ENCODE peak calls at places on chromosomes 2 and 18, in four cellular contexts. A, H, N and B are unnamed samples.

GRCh38 chr2:37599688-37600525 is 71.5 kb downstream of the CDC42EP3 start:
- DNase-seq in A (no peak), H (no peak), N (no peak), B (no peak)

GRCh38 chr18:77071711-77072292 is 60.8 kb downstream of the MBP start:
- DNase-seq in A (no peak), H (peak; percentile 99), N (no peak), B (no peak)

GRCh38 chr18:23593720-23594119 is 7.4 kb upstream of the NPC1 start:
- DNase-seq in A (no peak), H (peak; percentile 56), N (no peak), B (no peak)

GRCh38 chr2:146544701-146545100 is 1300.1 kb upstream of the ACVR2A start:
- DNase-seq in A (no peak), H (no peak), N (no peak), B (no peak)

GRCh38 chr2:169734172-169734847 is 678 bp downstream of the KLHL23 start:
- DNase-seq in A (no peak), H (no peak), N (no peak), B (peak; percentile 63)

GRCh38 chr2:18545384-18545783 is 15.1 kb downstream of the RDH14 start:
- DNase-seq in A (no peak), H (peak; percentile 22), N (no peak), B (no peak)

GRCh38 chr2:76579911-76580310 is 869.2 kb upstream of the GCFC2 start:
- DNase-seq in A (peak; percentile 59), H (no peak), N (no peak), B (no peak)

GRCh38 chr18:36073676-36074075 is 6.3 kb upstream of the RPRD1A start:
- DNase-seq in A (no peak), H (no peak), N (no peak), B (no peak)

GRCh38 chr2:201070966-201071304 is 536 bp downstream of the HYCC2 start:
- DNase-seq in A (no peak), H (no peak), N (no peak), B (no peak)

GRCh38 chr2:189570565-189570964 is 10.0 kb downstream of the SLC40A1 start:
- DNase-seq in A (no peak), H (peak; percentile 56), N (no peak), B (no peak)

GRCh38 chr18:62881509-62882016 is 166.2 kb downstream of the PHLPP1 start:
- DNase-seq in A (no peak), H (peak; percentile 96), N (no peak), B (no peak)

GRCh38 chr2:220528180-220528579 is 900.8 kb downstream of the SLC4A3 start:
- DNase-seq in A (no peak), H (peak; percentile 56), N (no peak), B (no peak)

GRCh38 chr2:173588931-173589369 is 234.3 kb downstream of the CDCA7 start:
- DNase-seq in A (no peak), H (no peak), N (no peak), B (no peak)

GRCh38 chr18:25133879-25134278 is 218.1 kb downstream of the ZNF521 start:
- DNase-seq in A (no peak), H (no peak), N (no peak), B (no peak)

GRCh38 chr2:1766400-1766799 is 22.1 kb upstream of the PXDN start:
- DNase-seq in A (peak; percentile 77), H (no peak), N (no peak), B (no peak)

GRCh38 chr2:218983263-218983970 is 1.6 kb downstream of the FEV start:
- DNase-seq in A (no peak), H (no peak), N (no peak), B (no peak)

GRCh38 chr2:151786077-151786476 is 42.1 kb downstream of the ARL5A start:
- DNase-seq in A (no peak), H (no peak), N (no peak), B (no peak)

GRCh38 chr18:741931-742512 is 29.6 kb upstream of the ENOSF1 start:
- DNase-seq in A (no peak), H (peak; percentile 72), N (peak; percentile 30), B (no peak)

DNA sequence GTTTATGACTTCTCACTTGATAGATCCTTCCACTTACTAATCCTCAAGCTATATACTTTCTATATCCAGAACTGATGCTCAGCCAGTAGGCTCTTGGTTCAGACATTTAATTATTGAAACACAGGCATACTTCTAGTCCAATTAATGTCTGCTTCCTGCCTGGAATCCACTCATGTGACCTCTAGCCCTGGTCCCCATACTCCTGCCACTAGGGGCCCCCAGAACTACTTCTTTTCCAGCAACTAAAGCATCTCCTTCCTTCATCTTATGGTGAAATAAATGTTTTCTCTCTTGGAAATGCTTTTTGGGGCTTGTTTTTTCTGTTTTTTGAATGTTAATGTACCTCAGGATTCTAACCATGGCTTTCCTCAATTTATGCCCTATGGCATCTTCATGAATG is 527.6 kb downstream of the SATB2 start:
- DNase-seq in A (peak; percentile 39), H (no peak), N (no peak), B (no peak)
- TF ChIP-seq CTCF in A (peak; percentile 69), H (peak; percentile 18), N (no peak), B (no peak)

GRCh38 chr2:71121479-71121878 is 8.6 kb downstream of the MCEE start:
- DNase-seq in A (no peak), H (no peak), N (no peak), B (no peak)
- H3K4me2 ChIP-seq in A (no peak overlapping the region), H (no peak overlapping the region), N (no peak overlapping the region), B (no peak overlapping the region)

GRCh38 chr2:61855178-61855523 is 1.3 kb upstream of the FAM161A start:
- DNase-seq in A (no peak), H (no peak), N (no peak), B (no peak)
- H3K9ac ChIP-seq in A (peak overlapping the region; percentile 72), H (no peak overlapping the region), N (peak overlapping the region; percentile 86), B (peak overlapping the region; percentile 69)

DNA sequence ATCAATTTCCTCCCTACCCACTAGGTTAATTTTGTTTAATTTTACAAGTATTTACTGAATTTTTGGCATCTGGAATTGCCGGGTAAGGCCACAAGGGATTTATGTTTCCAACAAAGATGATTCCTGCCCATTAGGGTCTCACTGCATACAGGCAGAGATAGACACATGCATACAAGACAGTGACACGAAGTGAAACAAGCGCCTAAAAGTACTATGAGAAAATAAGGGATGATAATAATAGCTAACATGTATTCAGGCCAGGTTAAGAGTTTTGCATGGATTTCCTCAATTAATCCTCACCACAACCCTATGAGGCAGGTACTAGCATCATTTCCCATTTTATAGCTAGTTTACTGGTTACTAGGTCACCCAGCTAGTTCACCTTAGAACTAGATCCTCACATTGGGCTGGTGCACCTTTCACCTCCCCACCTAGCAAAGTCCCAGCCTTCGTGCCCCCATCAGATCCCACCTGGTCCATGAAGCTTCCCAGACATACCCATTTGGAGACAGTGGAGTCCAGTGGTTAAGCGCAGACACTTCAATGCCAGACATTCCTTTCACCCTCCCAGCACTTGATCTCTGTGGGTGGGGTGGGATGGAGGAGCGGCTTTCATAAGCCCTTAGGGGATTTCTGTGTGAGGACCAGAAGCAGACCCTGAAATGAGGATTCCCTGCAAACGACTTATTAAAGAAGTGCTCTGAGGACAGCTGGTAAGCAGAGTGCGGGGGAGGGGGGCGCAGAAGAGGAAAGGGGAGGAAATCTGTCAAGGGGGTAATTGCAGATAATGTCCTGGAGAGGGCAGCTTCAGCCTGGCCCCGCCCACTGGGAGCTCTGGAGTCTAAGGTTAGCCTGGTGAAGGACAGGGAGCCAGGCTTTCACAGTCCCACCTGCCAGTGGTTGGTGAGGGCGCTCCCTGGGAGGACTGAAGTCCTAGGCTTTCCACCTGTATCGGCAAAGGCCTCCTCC is 5.8 kb upstream of the DGUOK start:
- DNase-seq in A (peak; percentile 90), H (peak; percentile 25), N (no peak), B (peak; percentile 37)
- TF ChIP-seq CTCF in A (peak; percentile 71), H (peak; percentile 8), N (peak; percentile 33), B (peak; percentile 29)

GRCh38 chr18:60838677-60839076 is 466.1 kb upstream of the MC4R start:
- DNase-seq in A (no peak), H (no peak), N (no peak), B (no peak)
- H3K4me2 ChIP-seq in A (no peak overlapping the region), H (no peak overlapping the region), N (no peak overlapping the region), B (no peak overlapping the region)

GRCh38 chr2:239303711-239304532 is 96.9 kb downstream of the HDAC4 start:
- DNase-seq in A (no peak), H (no peak), N (no peak), B (no peak)

GRCh38 chr2:239304533-239305221 is 96.1 kb downstream of the HDAC4 start:
- DNase-seq in A (no peak), H (no peak), N (no peak), B (no peak)

GRCh38 chr2:239300871-239301742 is 99.7 kb downstream of the HDAC4 start:
- DNase-seq in A (no peak), H (no peak), N (no peak), B (peak; percentile 58)

GRCh38 chr2:239302083-239302807 is 98.6 kb downstream of the HDAC4 start:
- DNase-seq in A (no peak), H (no peak), N (no peak), B (no peak)

DNA sequence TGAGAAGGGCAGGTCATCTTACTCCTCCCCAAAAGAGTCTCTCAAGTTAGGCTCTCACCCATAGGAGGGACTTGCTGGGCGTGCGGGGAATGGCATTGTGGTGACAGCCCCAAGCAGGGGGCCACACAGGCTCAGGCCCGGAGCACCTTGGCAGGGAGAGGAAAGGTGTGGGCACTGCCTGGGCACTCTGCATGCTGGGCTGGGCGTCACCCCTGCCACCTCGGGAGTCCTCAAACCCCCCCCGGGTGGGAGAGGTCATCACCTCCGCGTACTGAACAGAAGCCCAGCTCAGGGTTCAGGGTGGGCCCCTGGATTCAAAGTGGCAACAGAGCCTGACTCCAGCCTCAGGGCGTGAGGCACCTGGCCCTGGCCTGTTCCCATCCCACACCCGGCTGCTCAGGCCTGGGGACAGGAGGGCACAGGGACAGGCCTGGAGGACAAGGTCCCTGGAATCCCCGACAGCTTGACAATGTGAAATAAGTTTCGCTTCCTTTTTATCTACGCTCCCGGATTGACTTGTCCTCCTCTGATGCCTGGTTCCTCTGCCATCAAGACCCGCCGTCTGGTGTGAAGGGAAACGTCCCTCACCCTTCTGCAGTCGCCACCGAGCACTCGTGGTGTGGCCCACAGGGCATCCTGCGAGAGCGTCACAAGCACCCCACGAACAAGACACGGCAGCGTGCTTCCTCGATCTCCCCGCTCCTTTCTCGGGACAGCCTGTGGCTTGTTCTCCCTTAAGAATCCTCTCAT is 97.8 kb downstream of the HDAC4 start:
- DNase-seq in A (no peak), H (no peak), N (no peak), B (no peak)
- H3K9ac ChIP-seq in A (no peak overlapping the region), H (no peak overlapping the region), N (no peak overlapping the region), B (peak overlapping the region; percentile 24)

GRCh38 chr2:223247136-223247535 is 195.1 kb downstream of the KCNE4 start:
- DNase-seq in A (no peak), H (peak; percentile 62), N (no peak), B (no peak)
- TF ChIP-seq CTCF in A (peak; percentile 66), H (peak; percentile 58), N (peak; percentile 26), B (peak; percentile 48)

DNA sequence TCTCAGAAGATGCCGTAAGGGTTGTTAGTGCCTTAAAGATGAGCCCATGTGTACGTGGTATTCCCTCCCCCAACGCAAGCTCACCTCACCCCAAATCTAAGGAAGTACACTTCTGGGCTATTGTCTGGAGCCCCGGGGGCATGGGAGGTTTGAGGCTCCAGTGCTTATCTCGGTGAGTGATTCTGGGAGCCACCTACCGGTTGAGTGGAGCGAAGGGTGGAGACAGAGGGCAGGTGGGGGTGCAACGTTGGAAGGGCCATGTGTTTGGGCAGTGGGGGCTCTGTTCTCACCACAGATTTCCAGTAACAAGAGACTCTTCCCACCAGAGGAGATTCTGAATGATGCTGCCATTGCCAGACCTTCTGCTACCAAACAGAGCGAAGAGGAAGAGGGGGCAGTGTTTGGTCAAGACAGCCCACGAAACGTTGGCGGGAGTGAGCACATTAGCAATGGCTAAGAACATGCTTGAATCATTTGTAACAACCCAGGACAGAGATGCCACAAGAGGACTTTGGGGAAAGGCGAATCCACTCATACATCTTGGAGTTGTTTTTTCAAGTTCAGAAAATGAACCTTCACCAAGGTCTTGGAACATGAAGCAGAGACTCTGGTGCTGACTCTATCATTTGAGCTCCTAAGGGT is 38.7 kb downstream of the TWIST2 start:
- DNase-seq in A (no peak), H (no peak), N (no peak), B (no peak)
- H3K4me2 ChIP-seq in A (no peak overlapping the region), H (no peak overlapping the region), N (no peak overlapping the region), B (no peak overlapping the region)